ENCODE peak calls at places on chromosomes 12 and 14, in six cellular contexts. Z, K, S, L, A and W are unnamed samples.
A peak's percentile ranks its signal among the peaks of the same experiment; 100 is the strongest.

GRCh38 chr12:25433581-25434325 is 119.3 kb downstream of the LMNTD1 start:
- DNase-seq in Z (no peak), K (peak; percentile 29), S (no peak), L (no peak), A (no peak), W (no peak)

GRCh38 chr14:59761851-59762250 is 108.7 kb downstream of the RTN1 start:
- DNase-seq in Z (no peak), K (no peak), S (no peak), L (no peak), A (no peak), W (no peak)

GRCh38 chr12:127652281-127652680 is 614.7 kb upstream of the TMEM132C start:
- DNase-seq in Z (no peak), K (no peak), S (no peak), L (no peak), A (no peak), W (no peak)

GRCh38 chr14:100662850-100663527 is 63.7 kb upstream of the DLK1 start:
- DNase-seq in Z (peak; percentile 68), K (peak; percentile 54), S (peak; percentile 48), L (peak; percentile 71), A (peak; percentile 81), W (peak; percentile 31)

GRCh38 chr12:100741084-100741711 is 53.4 kb upstream of the ANO4 start:
- DNase-seq in Z (no peak), K (peak; percentile 39), S (no peak), L (no peak), A (peak; percentile 36), W (no peak)

GRCh38 chr12:83451189-83451588 is 764.5 kb downstream of the TMTC2 start:
- DNase-seq in Z (no peak), K (no peak), S (no peak), L (no peak), A (no peak), W (no peak)

GRCh38 chr12:65155784-65156183 is 13.6 kb upstream of the LEMD3 start:
- DNase-seq in Z (no peak), K (no peak), S (no peak), L (no peak), A (no peak), W (no peak)

GRCh38 chr14:68232643-68233055 is 413.1 kb downstream of the RAD51B start:
- DNase-seq in Z (peak; percentile 90), K (peak; percentile 99), S (no peak), L (peak; percentile 58), A (no peak), W (peak; percentile 82)

GRCh38 chr12:22802883-22803640 is 178.1 kb downstream of the ETNK1 start:
- DNase-seq in Z (no peak), K (no peak), S (no peak), L (no peak), A (no peak), W (no peak)

GRCh38 chr12:49160415-49160814 is 28.5 kb downstream of the TUBA1A start:
- DNase-seq in Z (no peak), K (no peak), S (no peak), L (no peak), A (no peak), W (no peak)

GRCh38 chr14:99511421-99512109 is 30.4 kb downstream of the CCNK start:
- DNase-seq in Z (no peak), K (peak; percentile 12), S (peak; percentile 53), L (no peak), A (no peak), W (no peak)

GRCh38 chr14:74502236-74503019 is 8.9 kb downstream of the ISCA2 start:
- DNase-seq in Z (no peak), K (no peak), S (no peak), L (no peak), A (peak; percentile 69), W (no peak)

GRCh38 chr14:34496679-34497513 is 34.9 kb upstream of the SPTSSA start:
- DNase-seq in Z (peak; percentile 90), K (peak; percentile 100), S (peak; percentile 69), L (peak; percentile 41), A (peak; percentile 28), W (peak; percentile 90)

GRCh38 chr12:113910751-113911272 is 55.3 kb downstream of the RBM19 start:
- DNase-seq in Z (no peak), K (no peak), S (no peak), L (no peak), A (no peak), W (no peak)

GRCh38 chr12:50239355-50239891 is 43.9 kb downstream of the LIMA1 start:
- DNase-seq in Z (no peak), K (no peak), S (no peak), L (no peak), A (no peak), W (no peak)
- H3K27me3 ChIP-seq in Z (no peaks in the 10 kb centered on the region), K (no peaks in the 10 kb centered on the region), S (no peaks in the 10 kb centered on the region), L (no peaks in the 10 kb centered on the region), A (no peaks in the 10 kb centered on the region), W (no peaks in the 10 kb centered on the region)

DNA sequence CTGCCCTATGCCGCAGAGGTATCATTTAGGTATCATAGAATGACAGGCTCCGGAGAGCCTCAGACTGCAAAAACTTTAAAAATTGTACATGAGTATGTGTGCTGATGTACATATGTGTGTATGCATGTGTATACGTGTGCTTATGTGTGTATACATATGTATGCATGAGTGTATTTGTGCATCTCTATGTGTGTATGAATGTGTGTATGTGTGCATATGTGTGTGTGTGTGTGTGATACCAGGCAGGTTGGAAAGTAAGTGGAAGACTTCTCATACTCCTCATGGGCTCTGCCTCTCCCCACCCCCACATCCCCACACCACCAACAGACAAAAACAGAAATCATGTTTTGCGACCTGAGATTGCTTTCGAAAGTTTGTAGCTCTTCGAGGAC is 621 bp upstream of the TMEM117 start:
- DNase-seq in Z (no peak), K (no peak), S (no peak), L (no peak), A (no peak), W (no peak)
- H3K4me3 ChIP-seq in Z (peak overlapping the region; percentile 50), K (peak overlapping the region; percentile 75), S (peak overlapping the region; percentile 75), L (peak overlapping the region; percentile 77), A (peak overlapping the region; percentile 81), W (peak overlapping the region; percentile 72)

DNA sequence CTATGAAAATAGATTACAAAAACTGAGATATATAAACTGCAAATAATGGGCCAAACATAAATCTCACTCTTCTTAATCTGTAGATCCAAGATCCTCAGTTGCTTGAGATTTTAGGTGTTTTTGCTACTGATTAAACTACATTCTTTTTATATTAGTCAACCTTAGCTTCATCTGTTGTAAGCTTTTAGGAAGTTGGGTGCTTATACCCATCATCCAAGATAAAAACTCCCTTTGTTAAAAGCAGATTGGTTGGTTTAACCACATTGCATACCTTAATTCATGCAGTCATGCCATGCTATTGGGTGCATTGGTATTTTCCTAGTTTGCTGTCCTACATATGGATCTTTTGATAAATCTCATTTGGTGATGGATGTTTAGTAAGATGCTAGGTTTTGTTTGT is 46.2 kb upstream of the DIP2B start:
- DNase-seq in Z (no peak), K (no peak), S (no peak), L (no peak), A (no peak), W (no peak)
- H3K36me3 ChIP-seq in Z (no peaks in the 10 kb centered on the region), K (peaks cover 26% of the 10 kb centered on the region), S (no peaks in the 10 kb centered on the region), L (peaks cover 88% of the 10 kb centered on the region), A (peaks cover 18% of the 10 kb centered on the region), W (peaks cover 72% of the 10 kb centered on the region)

GRCh38 chr12:2322554-2323120 is 269.9 kb downstream of the CACNA1C start:
- DNase-seq in Z (no peak), K (no peak), S (no peak), L (no peak), A (no peak), W (no peak)
- H3K27me3 ChIP-seq in Z (no peaks in the 10 kb centered on the region), K (no peaks in the 10 kb centered on the region), S (no peaks in the 10 kb centered on the region), L (no peaks in the 10 kb centered on the region), A (no peaks in the 10 kb centered on the region), W (no peaks in the 10 kb centered on the region)

DNA sequence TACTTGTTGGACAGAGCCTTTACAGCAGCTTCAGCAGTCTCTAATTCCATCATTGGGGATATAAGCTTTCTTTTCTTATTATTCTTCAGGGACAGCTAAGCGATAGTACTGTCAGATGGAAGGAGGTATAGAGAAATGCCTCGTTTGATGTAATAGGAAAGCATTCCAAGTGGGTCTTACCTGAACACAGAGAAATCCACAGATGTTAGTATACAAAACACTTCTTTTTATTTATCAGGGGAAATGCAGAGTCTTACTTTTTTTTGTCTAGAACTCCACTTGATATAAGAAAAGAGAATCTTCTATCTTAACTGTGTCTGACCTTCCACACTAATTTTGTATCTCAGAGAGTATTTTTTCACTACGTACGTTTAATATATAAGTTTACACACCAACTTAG is 1.9 kb downstream of the SYT1 start:
- DNase-seq in Z (no peak), K (no peak), S (no peak), L (no peak), A (no peak), W (no peak)
- H3K4me3 ChIP-seq in Z (no peak overlapping the region), K (no peak overlapping the region), S (no peak overlapping the region), L (no peak overlapping the region), A (peak overlapping the region; percentile 94), W (no peak overlapping the region)

GRCh38 chr12:57497223-57498142 is 9.6 kb downstream of the MARS1 start:
- DNase-seq in Z (no peak), K (no peak), S (no peak), L (no peak), A (no peak), W (no peak)

GRCh38 chr12:57500213-57500612 is 12.3 kb downstream of the MARS1 start:
- DNase-seq in Z (no peak), K (no peak), S (no peak), L (no peak), A (no peak), W (no peak)

GRCh38 chr12:57496822-57497221 is 9.0 kb downstream of the MARS1 start:
- DNase-seq in Z (no peak), K (no peak), S (no peak), L (no peak), A (no peak), W (no peak)

GRCh38 chr12:57498143-57498524 is 10.3 kb downstream of the MARS1 start:
- DNase-seq in Z (no peak), K (no peak), S (no peak), L (no peak), A (no peak), W (no peak)

GRCh38 chr12:57498571-57498970 is 10.7 kb downstream of the MARS1 start:
- DNase-seq in Z (no peak), K (no peak), S (no peak), L (no peak), A (no peak), W (no peak)
- H3K36me3 ChIP-seq in Z (no peaks in the 10 kb centered on the region), K (peaks cover 64% of the 10 kb centered on the region), S (no peaks in the 10 kb centered on the region), L (peaks cover 92% of the 10 kb centered on the region), A (peaks cover 17% of the 10 kb centered on the region), W (peaks cover 74% of the 10 kb centered on the region)

DNA sequence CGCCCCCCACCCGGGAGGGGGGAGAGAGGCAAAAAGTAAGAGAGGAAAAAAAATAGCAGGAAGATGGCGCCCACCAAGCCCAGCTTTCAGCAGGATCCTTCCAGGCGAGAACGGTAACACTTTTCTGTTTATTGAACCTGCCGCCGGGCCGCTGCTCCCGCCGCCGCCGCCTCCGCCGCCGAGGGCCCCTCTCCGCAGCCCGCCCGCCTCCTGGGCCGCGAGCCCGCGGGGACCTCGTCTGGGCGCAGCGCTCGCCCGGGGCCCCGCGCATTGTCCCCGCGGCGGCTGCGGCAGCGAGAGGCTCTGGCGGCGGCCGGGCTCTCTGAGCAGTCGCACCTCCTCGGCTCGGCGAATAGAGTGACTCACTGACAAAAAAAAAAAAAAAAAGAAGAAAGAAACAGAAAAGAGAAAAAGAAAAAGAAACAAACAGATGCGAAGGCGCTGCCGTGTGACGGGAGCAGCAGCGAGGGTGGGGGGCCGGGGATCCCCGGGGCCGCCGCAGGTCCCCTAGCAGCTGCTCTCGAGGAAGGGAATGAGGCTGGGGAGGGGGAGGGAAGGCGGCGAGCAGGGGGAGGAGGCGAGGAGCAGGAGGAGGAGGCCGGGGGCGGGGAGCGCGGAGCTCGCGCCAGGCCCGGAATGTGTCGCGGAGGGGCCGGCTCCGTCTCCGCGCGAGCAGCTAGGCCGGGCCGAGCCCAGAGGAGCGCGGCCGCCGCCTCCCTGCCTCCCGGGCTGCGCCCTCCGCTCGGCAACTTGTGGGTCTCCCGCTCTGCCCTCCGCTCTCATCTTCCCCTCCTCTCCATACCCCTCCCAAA is 781 bp downstream of the NPAS3 start:
- DNase-seq in Z (peak; percentile 80), K (peak; percentile 71), S (peak; percentile 55), L (peak; percentile 68), A (peak; percentile 87), W (peak; percentile 81)
- H3K27me3 ChIP-seq in Z (peaks cover 7% of the 10 kb centered on the region), K (peaks cover 9% of the 10 kb centered on the region), S (peaks cover 24% of the 10 kb centered on the region), L (peaks cover 19% of the 10 kb centered on the region), A (peaks cover 71% of the 10 kb centered on the region), W (no peaks in the 10 kb centered on the region)